ENCODE peak calls at places on chromosomes 4 and X, in six cellular contexts. L, I, E, C, F and W are unnamed samples.

GRCh38 chr4:973431-974397 is at the start of gene DGKQ:
- DNase-seq in C (peak; percentile 94), I (peak; percentile 83), F (peak; percentile 86), E (peak; percentile 93), L (peak; percentile 82), W (peak; percentile 18)

GRCh38 chrX:150574824-150575409 is 6.5 kb downstream of the MTM1 start:
- DNase-seq in F (no peak), I (peak; percentile 24), C (no peak), E (no peak), L (no peak), W (no peak)

GRCh38 chr4:127829014-127829413 is 46.9 kb downstream of the HSPA4L start:
- DNase-seq in E (no peak), C (no peak), I (no peak), F (no peak), L (no peak), W (no peak)

GRCh38 chr4:148477276-148477675 is 35.1 kb upstream of the NR3C2 start:
- DNase-seq in L (no peak), E (no peak), F (no peak), I (no peak), C (no peak), W (no peak)

GRCh38 chrX:116285506-116285905 is 115.0 kb downstream of the AGTR2 start:
- DNase-seq in C (no peak), I (no peak), E (no peak), L (no peak), F (no peak), W (no peak)

GRCh38 chr4:154389142-154389541 is 102.5 kb downstream of the DCHS2 start:
- DNase-seq in F (no peak), L (no peak), I (no peak), C (no peak), E (no peak), W (no peak)

GRCh38 chrX:69618803-69619202 is 2.9 kb downstream of the EDA start:
- DNase-seq in C (no peak), L (peak; percentile 28), E (no peak), F (no peak), I (peak; percentile 56), W (no peak)

GRCh38 chrX:74923942-74924448 is 1.3 kb downstream of the NEXMIF start:
- DNase-seq in I (no peak), F (no peak), C (peak; percentile 42), L (peak; percentile 0), E (peak; percentile 64), W (no peak)

DNA sequence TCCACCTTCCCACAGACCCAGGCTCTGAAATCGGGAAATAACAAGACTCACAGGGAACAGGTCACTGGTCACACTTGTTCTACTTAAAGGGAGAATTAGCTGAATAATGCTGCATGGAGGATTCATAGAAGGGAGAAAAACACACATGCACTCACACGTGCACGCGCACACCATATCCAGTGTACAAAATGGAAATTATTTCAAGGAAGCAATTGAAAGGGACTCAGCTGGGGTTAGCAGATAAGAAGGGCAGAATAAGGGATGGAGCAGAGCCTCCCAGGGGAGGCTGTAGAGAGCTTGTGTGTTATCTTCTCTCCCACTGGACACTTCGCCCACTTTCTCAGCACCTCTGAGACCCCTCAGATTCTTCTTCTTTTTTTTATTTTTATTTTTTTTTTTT is 10.3 kb downstream of the GABRQ start:
- DNase-seq in F (no peak), I (no peak), C (no peak), L (no peak), E (no peak), W (no peak)
- H3K4me3 ChIP-seq in F (no peak overlapping the region), I (no peak overlapping the region), C (no peak overlapping the region), L (no peak overlapping the region), E (no peak overlapping the region), W (no peak overlapping the region)

GRCh38 chrX:17359500-17359899 is 15.5 kb upstream of the NHS start:
- DNase-seq in F (no peak), I (no peak), C (no peak), L (peak; percentile 18), E (no peak), W (no peak)

GRCh38 chrX:17355976-17356375 is 19.0 kb upstream of the NHS start:
- DNase-seq in E (no peak), L (no peak), F (no peak), I (no peak), C (no peak), W (no peak)

GRCh38 chrX:17361620-17362019 is 13.4 kb upstream of the NHS start:
- DNase-seq in F (no peak), E (no peak), C (no peak), L (no peak), I (peak; percentile 23), W (no peak)
- TF ChIP-seq CTCF in F (no peak), E (no peak), C (no peak), L (peak; percentile 17), I (peak; percentile 67), W (no peak)

GRCh38 chrX:23952401-23952800 is 44.6 kb downstream of the CXorf58 start:
- DNase-seq in I (no peak), E (no peak), C (no peak), F (no peak), L (no peak), W (no peak)

GRCh38 chrX:23952984-23953907 is 45.4 kb downstream of the CXorf58 start:
- DNase-seq in F (peak; percentile 32), I (peak; percentile 61), E (no peak), C (no peak), L (no peak), W (no peak)

GRCh38 chrX:23954396-23954795 is 46.6 kb downstream of the CXorf58 start:
- DNase-seq in I (no peak), E (no peak), L (no peak), C (no peak), F (no peak), W (no peak)

GRCh38 chrX:23959781-23960180 is 52.0 kb downstream of the CXorf58 start:
- DNase-seq in E (no peak), F (no peak), C (no peak), I (no peak), L (no peak), W (no peak)

DNA sequence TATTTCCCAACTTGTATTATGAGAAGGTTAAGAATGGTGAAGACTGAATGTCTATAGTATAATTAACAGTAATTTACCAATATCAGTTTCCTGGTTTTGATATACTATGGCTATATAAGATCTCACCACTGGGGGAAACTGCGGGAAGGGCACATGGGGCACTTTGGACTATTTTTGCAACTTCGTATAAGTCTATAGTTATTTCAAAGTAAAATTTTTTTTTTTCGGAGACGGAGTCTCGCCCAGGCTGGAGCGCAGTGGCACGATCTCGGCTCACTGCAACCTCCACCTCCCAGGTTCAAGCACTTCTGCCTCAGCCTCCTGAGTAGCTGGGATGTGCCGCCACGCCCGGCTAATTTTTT is 46.1 kb downstream of the CXorf58 start:
- DNase-seq in I (peak; percentile 26), C (no peak), E (no peak), F (no peak), L (no peak), W (no peak)
- H3K4me3 ChIP-seq in I (peak overlapping the region; percentile 53), C (no peak overlapping the region), E (no peak overlapping the region), F (peak overlapping the region; percentile 51), L (no peak overlapping the region), W (no peak overlapping the region)

GRCh38 chr4:105453550-105454201 is 20.2 kb downstream of the PPA2 start:
- DNase-seq in F (no peak), L (no peak), E (no peak), I (no peak), C (no peak), W (no peak)
- TF ChIP-seq CTCF in F (no peak), L (no peak), E (no peak), I (no peak), C (no peak), W (no peak)

GRCh38 chr4:17510582-17510981 is 1.3 kb downstream of the QDPR start:
- DNase-seq in I (no peak), C (no peak), E (no peak), F (no peak), L (no peak), W (no peak)

GRCh38 chr4:17511950-17512795 is at the start of gene QDPR:
- DNase-seq in C (peak; percentile 93), I (peak; percentile 71), E (peak; percentile 90), L (peak; percentile 65), F (peak; percentile 70), W (no peak)

GRCh38 chr4:17514865-17515264 is at the start of gene CLRN2:
- DNase-seq in E (no peak), F (no peak), L (no peak), I (no peak), C (no peak), W (no peak)

GRCh38 chr4:17512973-17513665 is 1.2 kb upstream of the QDPR start:
- DNase-seq in C (no peak), E (no peak), L (no peak), F (no peak), I (no peak), W (no peak)

DNA sequence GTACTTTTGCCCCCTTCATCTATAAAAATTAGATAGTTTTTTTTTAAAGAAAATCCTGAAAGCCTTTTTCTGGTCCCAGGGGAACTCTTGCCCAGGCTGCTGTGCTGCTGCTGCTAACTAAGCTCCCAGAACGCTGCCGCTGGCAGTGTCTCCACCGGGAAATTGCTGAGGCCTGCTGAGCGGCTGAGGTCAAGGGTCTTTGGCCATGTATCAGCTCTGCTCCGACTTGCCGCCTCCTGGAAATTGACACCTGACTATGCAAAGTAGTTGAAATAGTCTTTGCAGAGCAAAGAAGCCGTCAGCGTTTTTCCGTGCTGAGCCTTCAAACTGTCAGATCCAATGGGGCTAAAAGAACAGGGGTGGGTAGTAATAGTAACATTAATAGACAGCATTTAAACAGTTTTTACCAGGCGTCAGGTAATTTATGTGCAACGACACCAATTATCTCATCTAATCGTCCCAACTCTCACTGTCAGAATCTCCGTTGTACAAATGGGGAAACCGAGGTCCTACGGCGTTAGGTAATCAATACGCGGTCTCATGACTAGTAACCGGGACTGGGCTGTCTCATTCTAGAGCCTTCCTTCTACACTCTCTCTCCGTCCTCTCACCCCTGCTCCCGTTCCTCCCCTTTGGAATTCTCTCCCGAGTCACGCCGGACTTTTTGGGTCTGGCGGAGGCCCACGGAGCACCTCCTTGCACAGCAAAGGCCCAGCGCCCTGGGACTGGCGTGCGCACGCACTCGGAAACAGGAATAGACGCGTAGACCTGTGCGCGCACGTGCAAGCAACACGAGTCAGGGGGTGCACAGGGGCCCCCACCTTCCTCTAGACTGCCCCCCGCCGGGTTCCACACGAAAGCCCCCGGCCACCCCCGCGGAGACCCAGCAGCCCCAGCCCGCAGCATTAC is 595 bp downstream of the QDPR start:
- DNase-seq in C (no peak), L (peak; percentile 41), E (peak; percentile 80), I (peak; percentile 35), F (peak; percentile 45), W (no peak)
- H3K4me3 ChIP-seq in C (peak overlapping the region; percentile 64), L (peak overlapping the region; percentile 80), E (peak overlapping the region; percentile 82), I (peak overlapping the region; percentile 69), F (peak overlapping the region; percentile 63), W (peak overlapping the region; percentile 75)

DNA sequence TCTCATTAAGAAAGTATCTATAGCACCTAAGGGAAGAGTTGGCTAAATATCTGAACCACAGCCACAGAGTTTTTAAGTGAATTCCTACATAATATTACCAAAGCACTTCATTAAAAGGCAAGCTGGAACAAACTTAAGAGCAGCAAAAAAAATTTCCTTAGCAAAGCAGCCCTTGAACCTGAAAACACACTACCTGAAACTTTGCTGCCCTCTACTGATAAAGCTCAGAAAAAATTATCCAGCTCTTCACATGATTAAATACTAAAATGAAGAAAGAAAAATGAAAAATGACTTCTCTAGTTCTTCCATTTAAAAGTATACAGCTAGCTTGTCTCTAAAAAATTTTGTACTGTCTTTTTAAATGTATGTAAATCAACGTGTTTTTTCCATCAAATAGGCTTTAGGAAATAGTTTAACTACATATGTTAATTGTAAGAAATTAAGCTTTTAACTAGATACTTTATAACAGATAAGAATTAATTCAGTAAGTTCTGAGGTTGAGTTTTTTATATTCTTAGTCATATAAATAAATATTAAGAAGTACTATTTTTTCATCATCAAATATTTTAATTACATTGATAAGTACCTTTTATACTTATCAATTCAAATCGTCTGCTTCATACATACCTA is 156.1 kb downstream of the STPG2 start:
- DNase-seq in C (no peak), F (no peak), I (peak; percentile 24), E (no peak), L (peak; percentile 12), W (no peak)
- TF ChIP-seq CTCF in C (no peak), F (no peak), I (peak; percentile 83), E (peak; percentile 6), L (peak; percentile 12), W (peak; percentile 5)

GRCh38 chrX:154477891-154478477 is 1.1 kb downstream of the LAGE3 start:
- DNase-seq in C (peak; percentile 67), I (no peak), L (no peak), F (no peak), E (no peak), W (no peak)
- H3K4me3 ChIP-seq in C (peak overlapping the region; percentile 38), I (peak overlapping the region; percentile 80), L (peak overlapping the region; percentile 41), F (peak overlapping the region; percentile 72), E (peak overlapping the region; percentile 62), W (peak overlapping the region; percentile 38)